ENCODE peak calls at places on chromosomes 6 and 20, in seven cellular contexts. One of them, this sample, is unnamed.

GRCh38 chr6:113050010-113050893 is 703.1 kb downstream of the RFPL4B start:
- DNase-seq in activated naive CD8-positive, alpha-beta T cell treated with anti-CD3 and anti-CD28 coated beads, Interleukin-2, amount 50 U/mL, for 16 hours: no peak
- DNase-seq in erythroblast: no peak
- DNase-seq in LNCaP clone FGC: no peak
- DNase-seq in T-helper 9 cell: no peak
- DNase-seq in AG08395: peak; percentile 37
- DNase-seq in NCI-H82: no peak
- DNase-seq in this sample: peak; percentile 69

GRCh38 chr6:11738681-11739375 is 39.8 kb downstream of the ADTRP start:
- DNase-seq in erythroblast: no peak
- DNase-seq in AG08395: no peak
- DNase-seq in T-helper 9 cell: no peak
- DNase-seq in NCI-H82: no peak
- DNase-seq in activated naive CD8-positive, alpha-beta T cell treated with anti-CD3 and anti-CD28 coated beads, Interleukin-2, amount 50 U/mL, for 16 hours: no peak
- DNase-seq in LNCaP clone FGC: no peak
- DNase-seq in this sample: no peak

GRCh38 chr20:12394786-12395185 is 477.1 kb downstream of the BTBD3 start:
- DNase-seq in erythroblast: no peak
- DNase-seq in AG08395: no peak
- DNase-seq in LNCaP clone FGC: no peak
- DNase-seq in activated naive CD8-positive, alpha-beta T cell treated with anti-CD3 and anti-CD28 coated beads, Interleukin-2, amount 50 U/mL, for 16 hours: no peak
- DNase-seq in T-helper 9 cell: no peak
- DNase-seq in NCI-H82: peak; percentile 42
- DNase-seq in this sample: peak; percentile 21

GRCh38 chr6:47495207-47495606 is 17.6 kb downstream of the CD2AP start:
- DNase-seq in LNCaP clone FGC: no peak
- DNase-seq in erythroblast: no peak
- DNase-seq in NCI-H82: no peak
- DNase-seq in activated naive CD8-positive, alpha-beta T cell treated with anti-CD3 and anti-CD28 coated beads, Interleukin-2, amount 50 U/mL, for 16 hours: no peak
- DNase-seq in AG08395: no peak
- DNase-seq in T-helper 9 cell: no peak
- DNase-seq in this sample: no peak

GRCh38 chr6:13566500-13566899 is 7.9 kb upstream of the SIRT5 start:
- DNase-seq in LNCaP clone FGC: no peak
- DNase-seq in T-helper 9 cell: no peak
- DNase-seq in activated naive CD8-positive, alpha-beta T cell treated with anti-CD3 and anti-CD28 coated beads, Interleukin-2, amount 50 U/mL, for 16 hours: no peak
- DNase-seq in erythroblast: no peak
- DNase-seq in NCI-H82: no peak
- DNase-seq in AG08395: no peak
- DNase-seq in this sample: no peak

GRCh38 chr6:93352604-93353003 is 66.8 kb downstream of the EPHA7 start:
- DNase-seq in AG08395: no peak
- DNase-seq in activated naive CD8-positive, alpha-beta T cell treated with anti-CD3 and anti-CD28 coated beads, Interleukin-2, amount 50 U/mL, for 16 hours: no peak
- DNase-seq in T-helper 9 cell: no peak
- DNase-seq in NCI-H82: no peak
- DNase-seq in erythroblast: no peak
- DNase-seq in LNCaP clone FGC: no peak
- DNase-seq in this sample: no peak

GRCh38 chr6:138662474-138662873 is 111.1 kb upstream of the CCDC28A start:
- DNase-seq in T-helper 9 cell: no peak
- DNase-seq in LNCaP clone FGC: peak; percentile 77
- DNase-seq in NCI-H82: no peak
- DNase-seq in erythroblast: no peak
- DNase-seq in activated naive CD8-positive, alpha-beta T cell treated with anti-CD3 and anti-CD28 coated beads, Interleukin-2, amount 50 U/mL, for 16 hours: no peak
- DNase-seq in AG08395: peak; percentile 27
- DNase-seq in this sample: peak; percentile 56

GRCh38 chr6:132391391-132392291 is 9.6 kb downstream of the MOXD1 start:
- DNase-seq in erythroblast: no peak
- DNase-seq in T-helper 9 cell: no peak
- DNase-seq in activated naive CD8-positive, alpha-beta T cell treated with anti-CD3 and anti-CD28 coated beads, Interleukin-2, amount 50 U/mL, for 16 hours: no peak
- DNase-seq in NCI-H82: no peak
- DNase-seq in LNCaP clone FGC: no peak
- DNase-seq in AG08395: peak; percentile 83
- DNase-seq in this sample: peak; percentile 83

GRCh38 chr20:44271915-44272663 is 25.0 kb downstream of the GDAP1L1 start:
- DNase-seq in LNCaP clone FGC: no peak
- DNase-seq in erythroblast: peak; percentile 23
- DNase-seq in T-helper 9 cell: peak; percentile 3
- DNase-seq in AG08395: no peak
- DNase-seq in activated naive CD8-positive, alpha-beta T cell treated with anti-CD3 and anti-CD28 coated beads, Interleukin-2, amount 50 U/mL, for 16 hours: no peak
- DNase-seq in NCI-H82: peak; percentile 18
- DNase-seq in this sample: no peak

GRCh38 chr20:49812463-49813304 is at the start of gene SLC9A8:
- DNase-seq in activated naive CD8-positive, alpha-beta T cell treated with anti-CD3 and anti-CD28 coated beads, Interleukin-2, amount 50 U/mL, for 16 hours: peak; percentile 60
- DNase-seq in T-helper 9 cell: peak; percentile 73
- DNase-seq in AG08395: peak; percentile 89
- DNase-seq in NCI-H82: peak; percentile 95
- DNase-seq in LNCaP clone FGC: no peak
- DNase-seq in erythroblast: peak; percentile 87
- DNase-seq in this sample: peak; percentile 94

GRCh38 chr6:157981395-157982296 is at the start of gene SYNJ2:
- DNase-seq in T-helper 9 cell: peak; percentile 76
- DNase-seq in LNCaP clone FGC: no peak
- DNase-seq in AG08395: peak; percentile 80
- DNase-seq in NCI-H82: peak; percentile 84
- DNase-seq in erythroblast: peak; percentile 61
- DNase-seq in activated naive CD8-positive, alpha-beta T cell treated with anti-CD3 and anti-CD28 coated beads, Interleukin-2, amount 50 U/mL, for 16 hours: peak; percentile 42
- DNase-seq in this sample: peak; percentile 88

GRCh38 chr20:46808565-46808964 is 86.1 kb upstream of the EYA2 start:
- DNase-seq in NCI-H82: no peak
- DNase-seq in AG08395: no peak
- DNase-seq in activated naive CD8-positive, alpha-beta T cell treated with anti-CD3 and anti-CD28 coated beads, Interleukin-2, amount 50 U/mL, for 16 hours: no peak
- DNase-seq in T-helper 9 cell: no peak
- DNase-seq in LNCaP clone FGC: peak; percentile 82
- DNase-seq in erythroblast: no peak
- DNase-seq in this sample: no peak

GRCh38 chr20:58213112-58213511 is 15.3 kb downstream of the ANKRD60 start:
- DNase-seq in erythroblast: no peak
- DNase-seq in AG08395: peak; percentile 44
- DNase-seq in T-helper 9 cell: no peak
- DNase-seq in LNCaP clone FGC: no peak
- DNase-seq in activated naive CD8-positive, alpha-beta T cell treated with anti-CD3 and anti-CD28 coated beads, Interleukin-2, amount 50 U/mL, for 16 hours: no peak
- DNase-seq in NCI-H82: no peak
- DNase-seq in this sample: no peak

This sample was measured in fibroblast of pulmonary artery.